ENCODE peak calls at places on chromosomes 11 and 22, in four cellular contexts. A is sciatic nerve, W is H7, G is GM10248. R is an unnamed sample.

GRCh38 chr11:14358729-14359439 is at the start of gene RRAS2:
- DNase-seq in W (peak; percentile 94), A (peak; percentile 81), G (peak; percentile 89), R (peak; percentile 82)

GRCh38 chr22:45885171-45885840 is 91.7 kb downstream of the WNT7B start:
- DNase-seq in W (peak; percentile 41), G (no peak), A (peak; percentile 26), R (no peak)

GRCh38 chr11:111557425-111558111 is 17.0 kb downstream of the LAYN start:
- DNase-seq in A (no peak), W (no peak), G (no peak), R (no peak)

GRCh38 chr11:67379061-67380058 is 6.0 kb upstream of the CLCF1 start:
- DNase-seq in W (peak; percentile 67), G (no peak), A (no peak), R (no peak)

GRCh38 chr22:41310336-41310735 is 9.0 kb downstream of the ZC3H7B start:
- DNase-seq in G (no peak), W (no peak), A (no peak), R (no peak)

GRCh38 chr22:49783926-49784629 is 43.6 kb downstream of the BRD1 start:
- DNase-seq in A (no peak), W (no peak), G (no peak), R (no peak)

GRCh38 chr11:94664336-94664735 is 97.2 kb downstream of the PIWIL4 start:
- DNase-seq in G (no peak), W (no peak), A (no peak), R (no peak)

GRCh38 chr22:45769569-45770210 is 98.1 kb downstream of the ATXN10 start:
- DNase-seq in W (no peak), G (no peak), A (no peak), R (no peak)

GRCh38 chr11:68436985-68437926 is 23.3 kb upstream of the PPP6R3 start:
- DNase-seq in W (peak; percentile 57), A (no peak), G (no peak), R (no peak)

GRCh38 chr11:67628710-67629385 is 889 bp downstream of the NUDT8 start:
- DNase-seq in A (peak; percentile 65), W (no peak), G (no peak), R (no peak)

GRCh38 chr11:134358853-134359490 is 27.2 kb downstream of the GLB1L2 start:
- DNase-seq in A (no peak), W (peak; percentile 33), G (no peak), R (no peak)

GRCh38 chr11:107018902-107019493 is 722 bp upstream of the GUCY1A2 start:
- DNase-seq in W (peak; percentile 75), A (peak; percentile 72), G (peak; percentile 52), R (peak; percentile 23)

GRCh38 chr11:96001037-96001436 is 77.1 kb upstream of the MTMR2 start:
- DNase-seq in W (no peak), A (peak; percentile 86), G (no peak), R (peak; percentile 58)